ENCODE peak calls at places on chromosomes 11 and 22, in nine cellular contexts. X is AG09319, S is prostate gland, O is tibial artery, Q is cardiac fibroblast, N is astrocyte of the spinal cord, V is fibroblast of pulmonary artery, E is spleen, R is endothelial cell. L is an unnamed sample.

GRCh38 chr11:117427356-117427874 is 99.8 kb downstream of the CEP164 start:
- DNase-seq in O (no peak), R (no peak), S (no peak), V (no peak), X (no peak), N (no peak), E (peak), Q (no peak), L (no peak)

GRCh38 chr11:127919206-127920000 is 668.0 kb downstream of the ETS1 start:
- DNase-seq in E (no peak), X (peak), V (peak), S (no peak), N (peak), Q (peak), R (no peak), O (no peak), L (no peak)

GRCh38 chr11:8038393-8038792 is 42.6 kb upstream of the TUB start:
- DNase-seq in S (no peak), E (peak), X (no peak), N (no peak), R (no peak), Q (no peak), O (no peak), V (no peak), L (no peak)

GRCh38 chr22:30116362-30117117 is 36.3 kb downstream of the HORMAD2 start:
- DNase-seq in X (no peak), S (no peak), Q (peak), N (peak), R (no peak), V (peak), E (no peak), O (no peak), L (peak)

GRCh38 chr22:32411829-32412592 is at the start of gene RTCB:
- DNase-seq in S (peak), O (peak), E (peak), N (peak), X (peak), R (peak), V (peak), Q (peak), L (peak)

GRCh38 chr11:66728760-66729385 is at the start of gene SPTBN2:
- DNase-seq in E (no peak), O (no peak), R (no peak), V (no peak), N (no peak), Q (no peak), X (no peak), S (no peak), L (no peak)

GRCh38 chr11:5380740-5381342 is 2.8 kb upstream of the OR51M1 start:
- DNase-seq in S (peak), V (peak), N (peak), R (peak), Q (peak), O (peak), X (no peak), E (no peak), L (peak)

GRCh38 chr11:116693206-116694016 is 79.4 kb downstream of the BUD13 start:
- DNase-seq in Q (no peak), E (peak), V (no peak), S (no peak), N (no peak), O (peak), R (no peak), X (no peak), L (no peak)

GRCh38 chr11:45927684-45928413 is 5.4 kb downstream of the LARGE2 start:
- DNase-seq in Q (no peak), N (no peak), S (no peak), X (no peak), V (no peak), O (peak), R (no peak), E (peak), L (no peak)

GRCh38 chr11:70076461-70076931 is 1.6 kb upstream of the ANO1 start:
- DNase-seq in N (no peak), E (no peak), S (no peak), R (no peak), V (no peak), O (peak), X (no peak), Q (no peak), L (no peak)

GRCh38 chr11:74031310-74031676 is 22.4 kb upstream of the UCP3 start:
- DNase-seq in E (no peak), X (no peak), S (no peak), O (no peak), R (no peak), Q (peak), V (no peak), N (no peak), L (no peak)

GRCh38 chr22:48676266-48677167 is 1151.2 kb downstream of the BRD1 start:
- DNase-seq in V (no peak), N (no peak), S (no peak), R (no peak), X (no peak), O (no peak), E (no peak), Q (no peak), L (no peak)

GRCh38 chr11:61636676-61637075 is 43.5 kb upstream of the DAGLA start:
- DNase-seq in E (no peak), O (no peak), V (no peak), N (no peak), S (no peak), X (no peak), Q (no peak), R (no peak), L (no peak)

GRCh38 chr22:45968751-45969413 is 8.1 kb downstream of the WNT7B start:
- DNase-seq in R (no peak), E (no peak), Q (peak), O (no peak), S (no peak), X (no peak), N (peak), V (peak), L (peak)

GRCh38 chr11:65121447-65121864 is 478 bp downstream of the FAU start:
- DNase-seq in N (no peak), O (peak), E (peak), S (no peak), V (no peak), Q (no peak), R (peak), X (no peak), L (no peak)

GRCh38 chr22:38941488-38941987 is 15.9 kb upstream of the APOBEC3A start:
- DNase-seq in E (no peak), O (peak), X (no peak), V (no peak), S (no peak), N (no peak), Q (no peak), R (no peak), L (no peak)

GRCh38 chr22:21443735-21444421 is 23.3 kb upstream of the TMEM191C start:
- DNase-seq in N (no peak), S (peak), Q (no peak), X (no peak), O (peak), V (no peak), R (peak), E (peak), L (no peak)

GRCh38 chr11:11538277-11538960 is 83.4 kb downstream of the GALNT18 start:
- DNase-seq in Q (no peak), V (no peak), E (no peak), S (no peak), N (no peak), O (peak), R (no peak), X (no peak), L (no peak)

GRCh38 chr22:17672417-17672991 is 33.9 kb downstream of the BCL2L13 start:
- DNase-seq in E (no peak), Q (no peak), N (no peak), R (no peak), V (no peak), X (peak), S (no peak), O (no peak), L (peak)

GRCh38 chr11:62918531-62918930 is 2.6 kb downstream of the CHRM1 start:
- DNase-seq in X (no peak), S (no peak), R (no peak), E (no peak), Q (no peak), V (no peak), O (no peak), N (no peak), L (no peak)

GRCh38 chr11:79702303-79702702 is 261.5 kb upstream of the TENM4 start:
- DNase-seq in N (no peak), R (no peak), E (no peak), S (no peak), X (no peak), Q (no peak), O (no peak), V (no peak), L (no peak)

GRCh38 chr11:130471731-130472433 is 23.4 kb downstream of the ADAMTS15 start:
- DNase-seq in X (no peak), E (no peak), N (no peak), V (no peak), O (no peak), Q (no peak), S (no peak), R (no peak), L (no peak)

GRCh38 chr22:44869196-44869595 is 116.8 kb downstream of the ARHGAP8 start:
- DNase-seq in S (no peak), Q (no peak), R (no peak), O (no peak), N (no peak), E (no peak), X (no peak), V (no peak), L (no peak)

GRCh38 chr11:117621226-117621625 is 175.8 kb downstream of the DSCAML1 start:
- DNase-seq in N (peak), Q (peak), V (peak), X (no peak), O (no peak), S (no peak), R (no peak), E (no peak), L (no peak)

GRCh38 chr11:19602406-19602805 is 110.2 kb upstream of the NAV2 start:
- DNase-seq in R (no peak), S (no peak), N (no peak), E (no peak), V (no peak), X (no peak), Q (no peak), O (no peak), L (no peak)

GRCh38 chr11:2684581-2684980 is 15.2 kb downstream of the KCNQ1OT1 start:
- DNase-seq in S (no peak), V (no peak), N (no peak), R (no peak), O (peak), E (peak), Q (no peak), X (no peak), L (no peak)

GRCh38 chr11:16271258-16271657 is 85.1 kb downstream of the SOX6 start:
- DNase-seq in N (no peak), Q (no peak), X (no peak), O (no peak), S (no peak), R (no peak), V (no peak), E (no peak), L (no peak)

GRCh38 chr11:78417888-78418583 is 416 bp upstream of the GAB2 start:
- DNase-seq in S (peak), R (peak), N (peak), V (peak), X (no peak), E (peak), O (peak), Q (peak), L (no peak)
- TF ChIP-seq CTCF in S (peak), R (no peak), N (no peak), V (no peak), X (no peak), E (peak), O (no peak), Q (no peak), L (no peak)

GRCh38 chr11:120549346-120549745 is 37.8 kb downstream of the GRIK4 start:
- DNase-seq in S (no peak), E (no peak), V (no peak), R (no peak), Q (no peak), N (no peak), O (no peak), X (no peak), L (no peak)

GRCh38 chr11:120548682-120549209 is 37.2 kb downstream of the GRIK4 start:
- DNase-seq in O (no peak), V (no peak), N (no peak), E (no peak), R (no peak), X (no peak), Q (no peak), S (no peak), L (no peak)

GRCh38 chr11:120547301-120547700 is 35.8 kb downstream of the GRIK4 start:
- DNase-seq in N (no peak), O (no peak), E (no peak), V (peak), Q (peak), R (no peak), X (no peak), S (no peak), L (no peak)

GRCh38 chr11:120546312-120547205 is 35.0 kb downstream of the GRIK4 start:
- DNase-seq in V (peak), X (peak), Q (peak), E (no peak), R (no peak), N (peak), S (no peak), O (peak), L (peak)

DNA sequence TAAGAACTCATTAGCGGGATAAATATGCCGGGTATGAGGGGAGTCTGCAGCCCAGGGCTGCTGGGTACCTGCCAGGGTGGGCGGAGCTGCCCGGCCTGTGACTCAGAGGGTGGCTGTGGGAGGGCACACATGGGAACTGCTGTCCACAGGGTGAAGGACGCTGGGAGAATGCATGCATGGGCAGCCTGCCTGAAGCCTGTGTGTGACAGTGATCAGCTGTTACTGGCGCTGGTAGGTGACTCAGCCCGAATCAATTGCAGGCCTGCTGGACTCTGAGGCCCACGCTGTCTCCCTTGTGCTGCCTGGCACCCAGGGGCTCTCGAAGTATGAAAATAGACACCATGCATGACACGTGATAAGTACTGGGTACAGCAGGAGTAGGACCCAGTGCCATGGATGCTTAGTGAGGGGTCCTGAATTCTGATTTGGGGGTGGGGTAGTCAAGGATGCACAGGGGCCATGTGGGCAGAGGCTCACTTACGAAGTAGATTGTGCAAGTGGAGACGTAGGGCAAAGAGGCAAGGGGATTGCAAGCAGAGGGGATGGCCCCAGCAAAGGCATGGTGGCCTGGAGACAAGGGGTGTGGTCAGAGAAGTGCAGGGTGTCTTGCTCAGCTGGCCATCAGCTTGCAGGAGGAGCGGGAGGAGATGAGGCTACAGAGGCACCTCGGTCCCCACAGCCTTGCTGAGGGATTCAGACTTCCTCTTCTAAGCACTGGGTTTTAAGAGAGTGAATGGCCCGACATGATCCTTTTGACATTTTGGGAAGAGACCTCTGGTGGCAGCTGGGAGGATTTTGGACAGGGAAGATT is 36.5 kb downstream of the GRIK4 start:
- DNase-seq in X (peak), R (no peak), N (peak), E (peak), Q (peak), S (peak), O (peak), V (peak), L (peak)
- TF ChIP-seq CTCF in X (peak), R (no peak), N (no peak), E (no peak), Q (no peak), S (no peak), O (no peak), V (peak), L (no peak)

GRCh38 chr11:88281317-88281712 is 56.2 kb downstream of the CTSC start:
- DNase-seq in X (no peak), S (no peak), R (peak), Q (peak), E (no peak), V (peak), N (peak), O (no peak), L (no peak)
- TF ChIP-seq CTCF in X (peak), S (no peak), R (no peak), Q (peak), E (no peak), V (peak), N (peak), O (peak), L (no peak)

DNA sequence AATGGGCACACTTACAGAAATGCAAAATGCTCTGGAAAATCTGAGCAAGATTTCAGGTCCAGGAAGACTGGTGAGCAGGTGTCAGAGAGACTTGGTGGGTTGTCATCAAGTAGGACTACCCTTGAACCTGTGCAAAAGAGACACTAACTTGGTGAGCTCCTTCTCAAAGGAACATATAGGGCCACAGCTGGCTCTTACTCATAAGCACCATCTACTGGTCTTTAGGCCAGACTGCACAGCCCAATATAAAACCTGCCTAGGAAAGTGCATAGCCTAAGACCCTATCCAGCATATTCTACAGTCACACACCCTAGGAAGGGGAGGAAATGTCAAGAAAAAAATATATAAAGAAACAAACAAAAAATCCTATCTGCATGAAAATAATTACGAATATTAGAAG is 18.2 kb upstream of the OR10W1 start:
- DNase-seq in N (peak), O (no peak), V (peak), E (no peak), X (no peak), S (no peak), R (peak), Q (peak), L (no peak)
- TF ChIP-seq CTCF in N (peak), O (no peak), V (peak), E (no peak), X (peak), S (no peak), R (no peak), Q (peak), L (peak)

GRCh38 chr11:10118830-10119229 is 175.2 kb downstream of the SBF2 start:
- DNase-seq in S (no peak), O (no peak), Q (peak), E (no peak), N (no peak), X (no peak), V (peak), R (no peak), L (no peak)

GRCh38 chr11:10117709-10118341 is 176.2 kb downstream of the SBF2 start:
- DNase-seq in R (no peak), X (peak), O (no peak), Q (peak), S (no peak), V (peak), E (no peak), N (peak), L (peak)

GRCh38 chr11:10113852-10114251 is 180.2 kb downstream of the SBF2 start:
- DNase-seq in V (no peak), E (no peak), S (no peak), N (no peak), X (no peak), Q (no peak), O (no peak), R (no peak), L (no peak)

GRCh38 chr11:10116588-10116987 is 177.4 kb downstream of the SBF2 start:
- DNase-seq in N (no peak), R (no peak), V (no peak), S (no peak), E (no peak), Q (no peak), X (no peak), O (no peak), L (no peak)

DNA sequence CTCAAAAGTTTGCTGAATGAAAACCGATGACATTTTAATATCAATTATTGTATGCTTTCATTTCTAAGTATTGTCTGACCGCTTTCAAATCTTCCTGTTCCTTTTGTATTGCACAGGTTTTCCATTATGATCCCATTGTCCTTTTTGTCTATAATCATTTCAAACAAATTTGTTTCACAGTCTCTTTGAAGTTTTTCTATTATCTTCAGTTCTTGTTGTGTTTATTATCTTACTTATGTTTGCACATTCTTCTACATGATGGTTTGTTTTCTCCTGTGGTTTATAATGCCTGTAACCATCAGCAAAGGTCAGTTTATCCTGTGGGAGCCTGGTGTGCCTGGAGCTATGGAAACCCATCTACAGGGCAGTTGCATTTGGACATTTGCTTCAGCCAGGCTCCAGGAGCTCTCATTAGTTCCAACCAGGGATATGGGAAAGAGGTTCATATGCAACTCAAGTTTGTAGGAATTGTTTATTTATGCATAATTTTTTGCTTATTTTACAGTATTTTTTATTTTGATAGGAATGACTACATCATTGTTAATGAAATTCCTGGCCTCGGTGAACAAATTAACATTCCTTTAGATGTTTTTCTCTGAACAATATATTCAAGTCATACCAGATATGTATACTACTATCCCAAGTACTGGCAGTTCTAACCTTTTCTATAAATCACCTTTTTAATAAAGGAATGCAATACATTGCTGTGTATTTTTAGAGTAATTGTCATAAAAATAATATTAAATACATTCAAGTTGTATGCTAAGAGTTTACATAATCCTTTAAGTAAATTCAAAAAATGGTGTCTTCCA is 179.2 kb downstream of the SBF2 start:
- DNase-seq in N (peak), Q (no peak), R (no peak), O (no peak), V (no peak), S (no peak), X (no peak), E (no peak), L (no peak)
- TF ChIP-seq CTCF in N (no peak), Q (no peak), R (no peak), O (no peak), V (no peak), S (no peak), X (no peak), E (no peak), L (no peak)

DNA sequence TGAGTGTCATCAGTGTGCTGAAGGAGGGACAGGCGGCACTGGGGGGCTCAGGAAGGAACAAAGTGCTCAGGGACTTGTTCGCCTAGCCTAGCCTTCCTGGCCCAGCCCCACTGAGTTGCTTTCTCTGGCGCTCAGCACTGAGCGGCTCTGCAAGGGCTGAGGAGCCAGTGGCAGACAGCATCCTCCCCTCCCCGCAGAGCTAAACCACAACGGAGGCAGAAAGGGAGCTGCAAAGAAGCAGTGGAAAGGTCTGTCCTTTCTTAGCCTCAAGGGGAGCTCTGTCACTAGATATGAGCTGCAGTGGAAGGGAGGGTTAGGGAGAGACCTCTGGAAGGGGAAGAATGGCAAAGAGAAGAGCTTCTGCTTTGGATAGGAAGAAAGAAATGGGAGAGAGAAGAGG is 89.7 kb upstream of the PHOX2A start:
- DNase-seq in X (no peak), S (no peak), V (peak), O (no peak), Q (no peak), R (peak), N (peak), E (no peak), L (no peak)
- TF ChIP-seq CTCF in X (no peak), S (no peak), V (no peak), O (no peak), Q (no peak), R (no peak), N (peak), E (no peak), L (peak)

L was measured in astrocyte of the cerebellum.